ENCODE peak calls at places on chromosomes 1 and 21, in nine cellular contexts. W, J, Y, L, B, K, F, G and X are unnamed samples.

GRCh38 chr1:209989525-209989924 is 51.5 kb downstream of the SYT14 start:
- DNase-seq in L (peak; percentile 10), B (peak; percentile 29), Y (peak; percentile 24), J (peak; percentile 6), K (no peak), G (no peak), W (no peak), F (peak; percentile 48), X (peak; percentile 19)

GRCh38 chr1:221699582-221700519 is 42.0 kb downstream of the DUSP10 start:
- DNase-seq in J (no peak), F (no peak), K (peak; percentile 27), W (no peak), B (peak; percentile 62), G (no peak), L (peak; percentile 38), Y (no peak), X (peak; percentile 89)

GRCh38 chr1:88943221-88943620 is 49.2 kb downstream of the KYAT3 start:
- DNase-seq in B (no peak), Y (no peak), K (no peak), F (no peak), J (no peak), W (no peak), G (no peak), L (no peak), X (peak; percentile 21)

GRCh38 chr21:41086551-41086950 is 81.4 kb upstream of the BACE2 start:
- DNase-seq in L (no peak), Y (no peak), J (no peak), B (no peak), K (no peak), F (peak; percentile 19), G (no peak), W (peak; percentile 17), X (no peak)

GRCh38 chr1:227883073-227883520 is 64.6 kb downstream of the WNT9A start:
- DNase-seq in K (no peak), G (no peak), W (no peak), F (no peak), J (no peak), L (no peak), B (no peak), Y (no peak), X (no peak)

GRCh38 chr1:6171546-6172124 is 8.5 kb downstream of the CHD5 start:
- DNase-seq in Y (no peak), G (no peak), B (peak; percentile 12), W (no peak), K (no peak), L (no peak), J (no peak), F (no peak), X (no peak)

GRCh38 chr1:56526571-56527174 is 52.7 kb downstream of the PLPP3 start:
- DNase-seq in B (no peak), Y (no peak), G (no peak), K (no peak), F (peak; percentile 16), W (no peak), J (no peak), L (no peak), X (no peak)

GRCh38 chr1:199931666-199932377 is 95.7 kb upstream of the NR5A2 start:
- DNase-seq in W (no peak), G (no peak), L (no peak), J (peak; percentile 16), K (no peak), Y (no peak), B (peak; percentile 61), F (no peak), X (peak; percentile 21)

GRCh38 chr1:183589836-183590224 is 429 bp downstream of the NCF2 start:
- DNase-seq in B (no peak), L (no peak), K (no peak), W (no peak), F (no peak), Y (no peak), J (no peak), G (no peak), X (no peak)

GRCh38 chr1:45938029-45938428 is 134.6 kb downstream of the MAST2 start:
- DNase-seq in B (peak; percentile 17), L (no peak), K (no peak), G (no peak), F (no peak), W (no peak), J (no peak), Y (no peak), X (no peak)

GRCh38 chr1:195915826-195916225 is 692.4 kb downstream of the KCNT2 start:
- DNase-seq in F (no peak), L (no peak), G (no peak), Y (no peak), J (no peak), K (no peak), W (no peak), B (no peak), X (no peak)

GRCh38 chr1:223022641-223023473 is 120.2 kb downstream of the TLR5 start:
- DNase-seq in W (no peak), K (no peak), J (no peak), F (peak; percentile 92), Y (no peak), L (no peak), B (no peak), G (peak; percentile 79), X (no peak)

GRCh38 chr1:19734472-19734999 is 65.2 kb downstream of the TMCO4 start:
- DNase-seq in G (no peak), Y (no peak), W (no peak), J (no peak), B (no peak), K (no peak), F (peak; percentile 53), L (peak; percentile 43), X (peak; percentile 33)

GRCh38 chr1:62040450-62040849 is 154.2 kb upstream of the L1TD1 start:
- DNase-seq in L (no peak), F (peak; percentile 77), G (no peak), J (no peak), K (no peak), W (no peak), Y (no peak), B (no peak), X (no peak)

GRCh38 chr1:117821382-117821755 is 108.1 kb downstream of the GDAP2 start:
- DNase-seq in K (no peak), J (no peak), W (no peak), B (no peak), Y (no peak), F (no peak), G (no peak), L (no peak), X (no peak)

GRCh38 chr1:43435146-43436145 is 18.3 kb downstream of the HYI start:
- DNase-seq in B (peak; percentile 74), G (no peak), Y (no peak), J (no peak), L (peak; percentile 87), W (no peak), F (no peak), K (peak; percentile 19), X (peak; percentile 66)

GRCh38 chr1:24481098-24481497 is 21.5 kb upstream of the RCAN3 start:
- DNase-seq in K (no peak), B (no peak), Y (no peak), L (no peak), F (no peak), W (no peak), J (no peak), G (no peak), X (no peak)

GRCh38 chr1:39852214-39852791 is 31.0 kb downstream of the TRIT1 start:
- DNase-seq in W (no peak), G (no peak), L (no peak), K (no peak), J (peak; percentile 57), F (peak; percentile 60), Y (peak; percentile 55), B (peak; percentile 81), X (peak; percentile 78)

GRCh38 chr1:196295766-196296165 is 312.5 kb downstream of the KCNT2 start:
- DNase-seq in L (no peak), W (no peak), F (peak; percentile 11), G (no peak), Y (no peak), K (no peak), J (no peak), B (peak; percentile 7), X (peak; percentile 35)

GRCh38 chr1:43885311-43885801 is 48.2 kb upstream of the ARTN start:
- DNase-seq in B (no peak), Y (no peak), G (peak; percentile 47), K (no peak), W (no peak), F (peak; percentile 85), L (no peak), J (no peak), X (no peak)

GRCh38 chr1:35807614-35808375 is at the start of gene AGO4:
- DNase-seq in K (peak; percentile 29), B (peak; percentile 36), G (no peak), J (peak; percentile 56), Y (peak; percentile 56), W (peak; percentile 9), L (peak; percentile 84), F (peak; percentile 33), X (peak; percentile 25)

GRCh38 chr1:7108251-7108650 is 323.0 kb downstream of the CAMTA1 start:
- DNase-seq in J (no peak), G (no peak), B (no peak), Y (no peak), F (no peak), L (no peak), K (no peak), W (no peak), X (no peak)

GRCh38 chr21:34989337-34990151 is 59.6 kb downstream of the RUNX1 start:
- DNase-seq in Y (no peak), F (no peak), J (no peak), L (no peak), B (no peak), K (no peak), W (no peak), G (no peak), X (peak; percentile 61)

GRCh38 chr1:156437054-156437453 is 63.5 kb downstream of the MEF2D start:
- DNase-seq in Y (no peak), K (no peak), J (no peak), B (no peak), F (no peak), L (no peak), W (no peak), G (no peak), X (no peak)

GRCh38 chr1:3924871-3925655 is 25.0 kb upstream of the C1orf174 start:
- DNase-seq in K (no peak), J (no peak), W (no peak), L (no peak), B (no peak), Y (no peak), F (peak; percentile 99), G (no peak), X (no peak)

GRCh38 chr1:116504308-116505156 is 66.3 kb downstream of the CD58 start:
- DNase-seq in L (peak; percentile 31), J (no peak), B (peak; percentile 73), F (no peak), Y (no peak), K (peak; percentile 86), G (no peak), W (no peak), X (peak; percentile 68)

GRCh38 chr1:29062157-29062942 is 61.4 kb downstream of the TMEM200B start:
- DNase-seq in K (no peak), Y (no peak), J (no peak), G (no peak), W (no peak), F (no peak), L (no peak), B (no peak), X (no peak)

GRCh38 chr1:241412646-241413045 is 55.6 kb upstream of the RGS7 start:
- DNase-seq in K (no peak), F (peak; percentile 4), G (no peak), L (no peak), Y (no peak), J (no peak), B (no peak), W (no peak), X (no peak)

GRCh38 chr21:36079010-36079649 is 9.3 kb downstream of the CBR1 start:
- DNase-seq in K (peak; percentile 2), J (no peak), G (no peak), B (peak; percentile 74), W (no peak), Y (no peak), F (no peak), L (no peak), X (peak; percentile 11)

GRCh38 chr1:180917306-180918065 is 4.8 kb downstream of the KIAA1614 start:
- DNase-seq in J (no peak), F (no peak), L (peak; percentile 75), Y (no peak), W (no peak), B (no peak), G (no peak), K (peak; percentile 9), X (no peak)

GRCh38 chr1:239315623-239316217 is 70.6 kb upstream of the CHRM3 start:
- DNase-seq in J (no peak), B (no peak), L (no peak), Y (no peak), W (no peak), G (no peak), F (no peak), K (no peak), X (no peak)